ENCODE peak calls at places on chromosomes 7 and 10, in five cellular contexts. Y is EH; O is NCI-H1092 treated with DMSO at 0.1 percent for 48 hours; T is endothelial cell; U is stimulated activated CD8-positive, alpha-beta memory T cell treated with anti-CD3 and anti-CD28 coated beads, Interleukin-12 subunit alpha, Interleukin-12 subunit beta, amount 100 ng/mL, for 4 hours. V is an unnamed sample.

GRCh38 chr7:131111792-131112191 is 215.9 kb upstream of the MKLN1 start:
- DNase-seq in U (no peak), O (no peak), T (no peak), Y (no peak), V (no peak)

GRCh38 chr10:84903320-84903719 is 574.9 kb downstream of the CCSER2 start:
- DNase-seq in Y (no peak), T (no peak), O (no peak), U (no peak), V (no peak)

GRCh38 chr7:87129332-87129731 is 22.9 kb upstream of the DMTF1 start:
- DNase-seq in O (no peak), Y (no peak), U (no peak), T (no peak), V (no peak)

GRCh38 chr10:116538461-116538860 is 7.3 kb upstream of the PNLIP start:
- DNase-seq in U (no peak), O (no peak), T (no peak), Y (no peak), V (no peak)

GRCh38 chr7:122217125-122217524 is 73.1 kb upstream of the AASS start:
- DNase-seq in U (no peak), Y (no peak), O (no peak), T (no peak), V (no peak)

GRCh38 chr10:1037098-1037497 is 11.4 kb upstream of the IDI2 start:
- DNase-seq in O (no peak), T (no peak), U (no peak), Y (no peak), V (no peak)

GRCh38 chr7:139750459-139751095 is 27.2 kb downstream of the HIPK2 start:
- DNase-seq in T (no peak), Y (no peak), O (no peak), U (no peak), V (no peak)

GRCh38 chr10:70122742-70123141 is 9.9 kb downstream of the AIFM2 start:
- DNase-seq in T (no peak), Y (peak; percentile 25), U (no peak), O (no peak), V (no peak)

GRCh38 chr7:41808541-41808940 is 105.7 kb upstream of the INHBA start:
- DNase-seq in T (no peak), Y (no peak), U (no peak), O (no peak), V (no peak)

GRCh38 chr7:36407636-36408550 is 18.2 kb downstream of the ANLN start:
- DNase-seq in O (no peak), T (no peak), Y (no peak), U (no peak), V (no peak)

GRCh38 chr7:135389971-135390370 is 119.9 kb downstream of the CNOT4 start:
- DNase-seq in O (no peak), Y (no peak), T (no peak), U (no peak), V (no peak)

GRCh38 chr10:34434119-34434594 is 380.9 kb downstream of the PARD3 start:
- DNase-seq in U (no peak), Y (peak; percentile 82), T (no peak), O (no peak), V (no peak)

GRCh38 chr7:83856094-83856493 is 207.2 kb upstream of the SEMA3E start:
- DNase-seq in Y (no peak), T (no peak), O (no peak), U (no peak), V (no peak)

GRCh38 chr7:73908123-73908611 is 47.2 kb downstream of the TMEM270 start:
- DNase-seq in U (no peak), Y (no peak), O (no peak), T (no peak), V (no peak)

GRCh38 chr10:45181483-45181882 is 133.9 kb downstream of the OR13A1 start:
- DNase-seq in U (no peak), T (no peak), Y (peak; percentile 59), O (no peak), V (no peak)

GRCh38 chr10:4319870-4320367 is 506.1 kb upstream of the AKR1E2 start:
- DNase-seq in O (no peak), U (no peak), Y (no peak), T (no peak), V (no peak)

GRCh38 chr7:33185786-33186185 is 56.4 kb downstream of the BBS9 start:
- DNase-seq in U (no peak), O (peak; percentile 71), Y (peak; percentile 62), T (peak; percentile 15), V (peak; percentile 56)

GRCh38 chr7:37320840-37321468 is 127.7 kb downstream of the ELMO1 start:
- DNase-seq in Y (no peak), T (no peak), U (no peak), O (no peak), V (no peak)

GRCh38 chr10:58823983-58824382 is 311.3 kb downstream of the BICC1 start:
- DNase-seq in U (no peak), O (no peak), T (no peak), Y (no peak), V (no peak)

GRCh38 chr7:832292-832967 is at the start of gene SUN1:
- DNase-seq in T (peak; percentile 61), O (no peak), U (peak; percentile 50), Y (peak; percentile 77), V (peak; percentile 35)

GRCh38 chr10:70967591-70968588 is 79.5 kb upstream of the PCBD1 start:
- DNase-seq in U (no peak), O (no peak), Y (peak; percentile 14), T (no peak), V (no peak)

GRCh38 chr7:25671087-25671486 is 442.8 kb upstream of the NPVF start:
- DNase-seq in T (no peak), Y (no peak), U (no peak), O (no peak), V (no peak)

GRCh38 chr10:27240891-27241639 is 468 bp upstream of the ACBD5 start:
- DNase-seq in T (peak; percentile 38), U (peak; percentile 9), O (peak; percentile 30), Y (peak; percentile 16), V (no peak)